ENCODE peak calls at places on chromosomes 6 and 20, in ten cellular contexts. O, W, L, I, M, Y, Z, C, V and K are unnamed samples.

GRCh38 chr20:62742550-62742949 is 33.9 kb downstream of the NTSR1 start:
- DNase-seq in O (no peak), W (no peak), L (peak; percentile 30), I (no peak), M (peak; percentile 17), Y (no peak), Z (no peak), C (no peak), V (no peak), K (no peak)

GRCh38 chr20:51128198-51128597 is 105.3 kb upstream of the KCNG1 start:
- DNase-seq in O (peak; percentile 97), W (peak; percentile 95), L (no peak), I (peak; percentile 77), M (no peak), Y (peak; percentile 38), Z (peak; percentile 78), C (no peak), V (peak; percentile 3), K (peak; percentile 70)

GRCh38 chr6:13485923-13486557 is 1.4 kb downstream of the GFOD1 start:
- DNase-seq in O (peak; percentile 30), W (peak; percentile 57), L (no peak), I (no peak), M (peak; percentile 52), Y (peak; percentile 73), Z (no peak), C (peak; percentile 42), V (no peak), K (no peak)

GRCh38 chr6:39610229-39610628 is 115.0 kb downstream of the KIF6 start:
- DNase-seq in O (no peak), W (no peak), L (no peak), I (no peak), M (no peak), Y (no peak), Z (no peak), C (no peak), V (no peak), K (no peak)

GRCh38 chr6:158445426-158446085 is 114.3 kb upstream of the TMEM181 start:
- DNase-seq in O (no peak), W (no peak), L (no peak), I (no peak), M (no peak), Y (no peak), Z (no peak), C (no peak), V (no peak), K (no peak)

GRCh38 chr20:25274481-25274880 is 26.6 kb downstream of the PYGB start:
- DNase-seq in O (no peak), W (no peak), L (peak; percentile 35), I (no peak), M (peak; percentile 39), Y (no peak), Z (no peak), C (no peak), V (no peak), K (no peak)

GRCh38 chr6:156795825-156796224 is 18.6 kb downstream of the ARID1B start:
- DNase-seq in O (peak; percentile 15), W (no peak), L (no peak), I (no peak), M (peak; percentile 51), Y (no peak), Z (no peak), C (no peak), V (no peak), K (no peak)

GRCh38 chr20:1533059-1533458 is 24.4 kb downstream of the SIRPD start:
- DNase-seq in O (no peak), W (peak; percentile 4), L (no peak), I (no peak), M (no peak), Y (no peak), Z (no peak), C (no peak), V (no peak), K (no peak)

GRCh38 chr6:148203281-148203925 is 139.2 kb upstream of the SASH1 start:
- DNase-seq in O (peak; percentile 98), W (no peak), L (no peak), I (peak; percentile 97), M (no peak), Y (no peak), Z (peak; percentile 26), C (no peak), V (no peak), K (peak; percentile 84)

GRCh38 chr6:56370591-56371198 is 123.3 kb upstream of the COL21A1 start:
- DNase-seq in O (peak; percentile 87), W (peak; percentile 89), L (no peak), I (peak; percentile 59), M (peak; percentile 35), Y (peak; percentile 11), Z (peak; percentile 72), C (peak; percentile 4), V (peak; percentile 41), K (peak; percentile 53)

GRCh38 chr6:121451250-121451649 is 15.8 kb downstream of the GJA1 start:
- DNase-seq in O (no peak), W (no peak), L (no peak), I (no peak), M (no peak), Y (no peak), Z (no peak), C (no peak), V (no peak), K (no peak)

DNA sequence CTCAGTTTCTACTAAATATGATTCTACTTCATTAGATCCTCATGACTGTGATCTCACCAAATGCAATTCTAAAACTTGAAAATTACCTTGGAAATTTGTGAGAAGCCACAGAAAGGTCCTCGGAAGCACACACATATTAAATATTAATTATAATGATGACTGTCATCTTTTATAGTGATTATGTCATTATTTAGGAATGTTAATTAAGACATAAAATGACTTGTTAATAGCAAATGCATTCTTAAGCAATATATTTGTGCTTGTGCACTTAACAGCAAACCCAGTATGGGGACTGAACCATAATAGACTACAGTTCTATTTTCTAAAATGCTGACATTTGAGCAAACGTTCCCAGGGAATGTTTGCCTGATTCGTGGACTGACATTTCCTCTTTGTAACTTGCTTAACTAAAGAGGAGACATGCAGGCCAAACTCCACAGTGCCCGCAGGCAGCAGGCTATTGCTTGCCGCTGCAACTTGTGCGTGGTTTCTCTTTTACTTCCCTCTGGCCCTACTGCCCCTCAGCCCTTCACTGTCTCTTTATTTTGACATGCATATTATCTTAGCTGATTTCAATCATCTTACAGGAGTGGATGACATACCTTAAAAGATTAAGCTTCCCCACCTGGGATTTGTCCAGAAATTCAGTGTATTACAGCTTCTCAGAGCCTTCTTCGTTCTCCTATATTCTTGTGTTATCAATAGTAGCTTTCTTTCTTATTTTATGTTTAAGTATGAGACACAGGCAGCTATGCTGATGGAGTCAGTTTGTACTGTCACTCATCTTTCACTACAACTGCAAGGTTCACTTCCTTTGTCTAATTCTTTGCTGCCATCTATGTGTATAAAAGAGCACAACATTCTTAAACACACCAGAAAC is 141.5 kb downstream of the GMDS start:
- DNase-seq in O (peak; percentile 69), W (peak; percentile 71), L (no peak), I (no peak), M (no peak), Y (peak; percentile 36), Z (peak; percentile 53), C (peak; percentile 33), V (no peak), K (no peak)
- TF ChIP-seq CTCF in O (peak; percentile 81), W (peak; percentile 85), L (peak; percentile 6), I (peak; percentile 70), M (peak; percentile 53), Y (peak; percentile 62), Z (peak; percentile 79), C (peak; percentile 58), V (peak; percentile 49), K (peak; percentile 40)

DNA sequence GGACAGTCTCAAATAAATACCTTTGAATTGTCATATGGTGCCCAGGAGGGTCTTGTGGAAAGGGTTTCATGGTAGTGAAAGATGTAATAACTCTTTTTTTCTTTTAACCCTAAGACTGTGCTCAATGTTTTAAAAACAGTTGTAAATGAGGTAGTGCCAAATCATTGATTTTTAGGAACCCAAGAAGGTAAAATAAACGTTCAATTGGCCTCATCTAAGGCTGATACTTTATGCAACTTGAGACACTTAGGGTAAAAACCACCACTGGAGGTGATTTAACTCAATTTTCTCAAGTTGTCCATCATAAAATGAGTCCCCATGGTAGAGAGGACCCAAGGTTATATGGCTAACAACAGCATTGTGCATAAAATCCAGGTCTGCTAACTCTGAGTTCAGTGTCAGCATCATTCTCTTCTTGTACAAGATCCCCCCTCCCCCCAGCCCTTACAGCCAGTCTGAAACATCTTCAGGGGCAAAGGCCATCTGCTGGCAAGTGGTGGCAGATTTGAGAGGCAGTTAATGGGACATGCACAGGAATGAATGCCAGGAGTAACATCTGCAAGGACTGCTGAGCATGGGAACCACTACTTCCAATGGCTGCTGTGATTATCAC is 244.4 kb downstream of the GMPR start:
- DNase-seq in O (no peak), W (no peak), L (no peak), I (no peak), M (no peak), Y (no peak), Z (no peak), C (no peak), V (no peak), K (no peak)
- TF ChIP-seq CTCF in O (no peak), W (no peak), L (no peak), I (no peak), M (no peak), Y (no peak), Z (no peak), C (no peak), V (peak; percentile 32), K (no peak)

GRCh38 chr6:44100088-44100550 is 27.1 kb downstream of the MRPL14 start:
- DNase-seq in O (peak; percentile 37), W (peak; percentile 67), L (no peak), I (no peak), M (peak; percentile 51), Y (no peak), Z (peak; percentile 57), C (peak; percentile 38), V (no peak), K (no peak)
- TF ChIP-seq CTCF in O (peak; percentile 58), W (peak; percentile 83), L (no peak), I (peak; percentile 72), M (peak; percentile 52), Y (peak; percentile 45), Z (peak; percentile 80), C (peak; percentile 25), V (peak; percentile 71), K (peak; percentile 73)

GRCh38 chr6:15249371-15250019 is 3.6 kb downstream of the JARID2 start:
- DNase-seq in O (no peak), W (no peak), L (no peak), I (no peak), M (no peak), Y (no peak), Z (no peak), C (no peak), V (no peak), K (no peak)

GRCh38 chr6:15247214-15247749 is 1.4 kb downstream of the JARID2 start:
- DNase-seq in O (no peak), W (no peak), L (no peak), I (no peak), M (no peak), Y (no peak), Z (no peak), C (no peak), V (no peak), K (no peak)

GRCh38 chr6:15248451-15249370 is 2.8 kb downstream of the JARID2 start:
- DNase-seq in O (peak; percentile 97), W (peak; percentile 96), L (peak; percentile 94), I (peak; percentile 90), M (peak; percentile 98), Y (peak; percentile 95), Z (peak; percentile 94), C (peak; percentile 84), V (peak; percentile 73), K (no peak)

GRCh38 chr6:15246217-15247211 is 645 bp downstream of the JARID2 start:
- DNase-seq in O (peak; percentile 49), W (no peak), L (no peak), I (no peak), M (no peak), Y (peak; percentile 46), Z (no peak), C (no peak), V (no peak), K (no peak)

GRCh38 chr6:15247750-15248450 is 2.0 kb downstream of the JARID2 start:
- DNase-seq in O (peak; percentile 62), W (peak; percentile 37), L (peak; percentile 79), I (no peak), M (peak; percentile 67), Y (peak; percentile 54), Z (peak; percentile 73), C (peak; percentile 51), V (no peak), K (no peak)
- TF ChIP-seq CTCF in O (peak; percentile 9), W (peak; percentile 8), L (no peak), I (no peak), M (peak; percentile 18), Y (peak; percentile 38), Z (peak; percentile 53), C (peak; percentile 29), V (peak; percentile 22), K (no peak)